ENCODE peak calls at places on chromosome 1, in ten cellular contexts. One of them, this sample, is unnamed.

GRCh38 chr1:172041689-172042088 is 200.4 kb downstream of the DNM3 start:
- DNase-seq in astrocyte: peak; percentile 29
- DNase-seq in neuronal stem cell: no peak
- DNase-seq in OCI-LY7: no peak
- DNase-seq in mesenchymal stem cell: peak; percentile 31
- DNase-seq in GM23248: peak; percentile 40
- DNase-seq in HCT116: peak; percentile 3
- DNase-seq in H9: no peak
- DNase-seq in K562: no peak
- DNase-seq in IMR-90: peak; percentile 30
- DNase-seq in this sample: no peak

GRCh38 chr1:171754381-171754705 is 12.5 kb upstream of the VAMP4 start:
- DNase-seq in astrocyte: peak; percentile 49
- DNase-seq in IMR-90: peak; percentile 86
- DNase-seq in neuronal stem cell: no peak
- DNase-seq in K562: peak; percentile 56
- DNase-seq in H9: peak; percentile 49
- DNase-seq in mesenchymal stem cell: peak; percentile 67
- DNase-seq in HCT116: no peak
- DNase-seq in OCI-LY7: no peak
- DNase-seq in GM23248: peak; percentile 81
- DNase-seq in this sample: no peak

GRCh38 chr1:26020941-26021646 is 481 bp upstream of the EXTL1 start:
- DNase-seq in H9: no peak
- DNase-seq in mesenchymal stem cell: peak; percentile 63
- DNase-seq in K562: no peak
- DNase-seq in HCT116: no peak
- DNase-seq in IMR-90: peak; percentile 31
- DNase-seq in neuronal stem cell: no peak
- DNase-seq in astrocyte: peak; percentile 34
- DNase-seq in OCI-LY7: no peak
- DNase-seq in GM23248: no peak
- DNase-seq in this sample: no peak

GRCh38 chr1:57423135-57424131 is at the start of gene DAB1:
- DNase-seq in HCT116: no peak
- DNase-seq in mesenchymal stem cell: peak; percentile 24
- DNase-seq in astrocyte: peak; percentile 15
- DNase-seq in OCI-LY7: no peak
- DNase-seq in H9: peak; percentile 52
- DNase-seq in GM23248: peak; percentile 43
- DNase-seq in IMR-90: peak; percentile 11
- DNase-seq in K562: no peak
- DNase-seq in neuronal stem cell: peak; percentile 54
- DNase-seq in this sample: peak; percentile 76

GRCh38 chr1:91784191-91784590 is 101.8 kb downstream of the TGFBR3 start:
- DNase-seq in HCT116: no peak
- DNase-seq in K562: no peak
- DNase-seq in astrocyte: no peak
- DNase-seq in OCI-LY7: no peak
- DNase-seq in neuronal stem cell: no peak
- DNase-seq in GM23248: no peak
- DNase-seq in H9: no peak
- DNase-seq in mesenchymal stem cell: no peak
- DNase-seq in IMR-90: no peak
- DNase-seq in this sample: no peak

GRCh38 chr1:39886757-39887231 is 3.5 kb upstream of the TRIT1 start:
- DNase-seq in OCI-LY7: no peak
- DNase-seq in H9: no peak
- DNase-seq in neuronal stem cell: no peak
- DNase-seq in IMR-90: no peak
- DNase-seq in astrocyte: no peak
- DNase-seq in K562: no peak
- DNase-seq in HCT116: no peak
- DNase-seq in mesenchymal stem cell: peak; percentile 34
- DNase-seq in GM23248: peak; percentile 42
- DNase-seq in this sample: no peak

GRCh38 chr1:153122831-153123421 is 9.6 kb upstream of the SPRR2F start:
- DNase-seq in H9: peak; percentile 78
- DNase-seq in astrocyte: no peak
- DNase-seq in GM23248: no peak
- DNase-seq in neuronal stem cell: peak; percentile 12
- DNase-seq in mesenchymal stem cell: no peak
- DNase-seq in IMR-90: no peak
- DNase-seq in HCT116: peak; percentile 41
- DNase-seq in K562: peak; percentile 35
- DNase-seq in OCI-LY7: no peak
- DNase-seq in this sample: peak; percentile 16

GRCh38 chr1:180927348-180927747 is 14.7 kb downstream of the KIAA1614 start:
- DNase-seq in K562: no peak
- DNase-seq in mesenchymal stem cell: no peak
- DNase-seq in IMR-90: no peak
- DNase-seq in neuronal stem cell: no peak
- DNase-seq in HCT116: no peak
- DNase-seq in OCI-LY7: no peak
- DNase-seq in H9: no peak
- DNase-seq in GM23248: no peak
- DNase-seq in astrocyte: no peak
- DNase-seq in this sample: no peak

GRCh38 chr1:228978486-228979324 is 243.4 kb downstream of the RHOU start:
- DNase-seq in K562: no peak
- DNase-seq in mesenchymal stem cell: no peak
- DNase-seq in neuronal stem cell: no peak
- DNase-seq in OCI-LY7: no peak
- DNase-seq in IMR-90: no peak
- DNase-seq in astrocyte: no peak
- DNase-seq in H9: peak; percentile 28
- DNase-seq in GM23248: peak; percentile 45
- DNase-seq in HCT116: no peak
- DNase-seq in this sample: no peak

GRCh38 chr1:65103807-65104206 is 44.2 kb upstream of the AK4 start:
- DNase-seq in GM23248: no peak
- DNase-seq in neuronal stem cell: no peak
- DNase-seq in IMR-90: no peak
- DNase-seq in H9: no peak
- DNase-seq in K562: no peak
- DNase-seq in mesenchymal stem cell: no peak
- DNase-seq in HCT116: no peak
- DNase-seq in astrocyte: no peak
- DNase-seq in OCI-LY7: no peak
- DNase-seq in this sample: no peak

GRCh38 chr1:65108025-65108692 is 39.8 kb upstream of the AK4 start:
- DNase-seq in H9: no peak
- DNase-seq in astrocyte: no peak
- DNase-seq in OCI-LY7: no peak
- DNase-seq in mesenchymal stem cell: no peak
- DNase-seq in neuronal stem cell: no peak
- DNase-seq in K562: no peak
- DNase-seq in IMR-90: no peak
- DNase-seq in HCT116: no peak
- DNase-seq in GM23248: no peak
- DNase-seq in this sample: no peak

GRCh38 chr1:65109515-65109914 is 38.5 kb upstream of the AK4 start:
- DNase-seq in K562: no peak
- DNase-seq in astrocyte: no peak
- DNase-seq in OCI-LY7: no peak
- DNase-seq in HCT116: no peak
- DNase-seq in mesenchymal stem cell: no peak
- DNase-seq in IMR-90: no peak
- DNase-seq in GM23248: no peak
- DNase-seq in neuronal stem cell: no peak
- DNase-seq in H9: no peak
- DNase-seq in this sample: no peak

GRCh38 chr1:65104854-65105540 is 43.0 kb upstream of the AK4 start:
- DNase-seq in mesenchymal stem cell: no peak
- DNase-seq in K562: no peak
- DNase-seq in astrocyte: no peak
- DNase-seq in HCT116: no peak
- DNase-seq in OCI-LY7: no peak
- DNase-seq in IMR-90: no peak
- DNase-seq in GM23248: peak; percentile 39
- DNase-seq in neuronal stem cell: no peak
- DNase-seq in H9: no peak
- DNase-seq in this sample: no peak

DNA sequence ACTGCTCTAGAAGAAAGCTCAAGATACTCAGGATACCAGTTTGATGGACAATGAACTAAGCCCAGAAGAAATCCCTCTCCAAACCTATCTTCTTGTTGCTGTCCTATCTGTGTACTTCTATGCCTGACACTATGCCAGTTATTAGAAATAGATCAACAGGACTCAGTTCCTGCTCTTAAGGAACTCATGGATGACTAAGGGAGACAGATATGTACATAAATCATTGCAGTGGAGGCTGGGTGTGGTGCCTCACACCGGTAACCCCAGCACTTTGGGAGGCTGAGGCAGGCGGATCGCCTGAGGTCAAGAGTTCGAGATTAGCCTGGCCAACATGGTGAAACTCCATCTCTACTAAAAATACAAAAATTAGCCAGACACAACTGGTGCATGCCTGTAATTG is 42.4 kb upstream of the AK4 start:
- DNase-seq in HCT116: no peak
- DNase-seq in OCI-LY7: no peak
- DNase-seq in IMR-90: no peak
- DNase-seq in astrocyte: no peak
- DNase-seq in K562: no peak
- DNase-seq in neuronal stem cell: no peak
- DNase-seq in mesenchymal stem cell: no peak
- DNase-seq in H9: no peak
- DNase-seq in GM23248: peak; percentile 22
- DNase-seq in this sample: no peak
- H2AFZ ChIP-seq in HCT116: no peak overlapping the region
- H2AFZ ChIP-seq in OCI-LY7: no peak overlapping the region
- H2AFZ ChIP-seq in IMR-90: no peak overlapping the region
- H2AFZ ChIP-seq in astrocyte: no peak overlapping the region
- H2AFZ ChIP-seq in K562: no peak overlapping the region
- H2AFZ ChIP-seq in neuronal stem cell: no peak overlapping the region
- H2AFZ ChIP-seq in mesenchymal stem cell: no peak overlapping the region
- H2AFZ ChIP-seq in H9: no peak overlapping the region
- H2AFZ ChIP-seq in GM23248: no peak overlapping the region
- H2AFZ ChIP-seq in this sample: no peak overlapping the region

DNA sequence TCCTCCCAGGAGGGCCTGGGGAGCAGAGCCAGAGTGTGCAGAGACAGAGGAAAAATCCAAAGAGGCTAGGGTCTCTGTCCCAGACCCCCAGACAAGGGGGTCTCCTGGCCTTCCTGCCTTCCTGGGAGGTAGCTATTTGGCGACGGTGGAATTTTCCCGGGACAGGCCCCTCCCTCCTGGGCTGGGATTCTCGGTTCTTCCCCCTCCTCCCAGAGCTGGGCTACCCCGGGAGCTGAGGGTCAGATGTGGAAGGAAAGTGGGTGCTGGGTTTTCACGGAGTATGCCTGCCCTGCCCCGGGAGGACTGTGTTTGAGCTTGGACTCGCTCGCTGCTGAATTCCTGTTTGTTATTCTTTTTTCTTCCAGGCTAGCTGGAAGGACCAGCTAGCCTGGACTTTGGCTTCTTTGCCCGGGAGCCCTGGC is 770 bp downstream of the AMPD2 start:
- DNase-seq in IMR-90: peak; percentile 62
- DNase-seq in astrocyte: peak; percentile 42
- DNase-seq in HCT116: no peak
- DNase-seq in K562: no peak
- DNase-seq in neuronal stem cell: no peak
- DNase-seq in OCI-LY7: no peak
- DNase-seq in H9: peak; percentile 49
- DNase-seq in mesenchymal stem cell: peak; percentile 85
- DNase-seq in GM23248: peak; percentile 81
- DNase-seq in this sample: peak; percentile 46
- H3K4me1 ChIP-seq in IMR-90: peaks cover 47% of the 10 kb centered on the region
- H3K4me1 ChIP-seq in astrocyte: peaks cover 47% of the 10 kb centered on the region
- H3K4me1 ChIP-seq in HCT116: peaks cover 30% of the 10 kb centered on the region
- H3K4me1 ChIP-seq in K562: peaks cover 32% of the 10 kb centered on the region
- H3K4me1 ChIP-seq in neuronal stem cell: peaks cover 56% of the 10 kb centered on the region
- H3K4me1 ChIP-seq in OCI-LY7: peaks cover 63% of the 10 kb centered on the region
- H3K4me1 ChIP-seq in H9: no peaks in the 10 kb centered on the region
- H3K4me1 ChIP-seq in mesenchymal stem cell: peaks cover 51% of the 10 kb centered on the region
- H3K4me1 ChIP-seq in GM23248: peaks cover 61% of the 10 kb centered on the region
- H3K4me1 ChIP-seq in this sample: peaks cover 22% of the 10 kb centered on the region

DNA sequence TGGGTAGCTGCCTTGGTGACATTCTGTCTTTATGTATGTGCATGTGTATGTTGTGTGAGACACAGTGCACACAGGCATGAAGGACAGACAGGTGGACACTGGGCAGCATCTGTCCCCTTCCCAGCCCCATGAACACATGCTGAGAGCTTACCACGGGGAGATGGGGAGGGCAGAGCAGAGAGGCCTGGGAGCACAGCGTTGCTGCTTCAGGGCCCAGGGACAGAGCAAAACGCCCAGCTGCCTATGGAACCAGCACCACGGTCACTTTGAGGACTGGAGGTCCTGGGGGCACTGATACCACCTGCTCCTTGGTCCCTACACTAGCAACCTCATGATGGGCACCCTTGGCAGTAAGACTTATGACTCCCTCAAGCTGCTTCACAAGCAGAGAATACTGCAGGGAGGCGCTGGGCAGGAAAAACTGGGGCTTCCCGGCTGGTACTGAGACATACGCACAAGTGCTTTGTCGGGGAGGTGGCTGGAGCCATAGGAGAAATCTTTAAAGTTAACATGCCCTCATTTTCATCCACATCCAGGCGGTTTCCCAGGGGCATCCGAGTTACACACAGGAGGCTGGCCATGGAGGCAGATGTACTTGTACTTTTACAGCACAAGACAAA is 40.3 kb downstream of the LMX1A start:
- DNase-seq in neuronal stem cell: no peak
- DNase-seq in GM23248: no peak
- DNase-seq in H9: no peak
- DNase-seq in IMR-90: no peak
- DNase-seq in OCI-LY7: no peak
- DNase-seq in astrocyte: no peak
- DNase-seq in HCT116: no peak
- DNase-seq in mesenchymal stem cell: no peak
- DNase-seq in K562: no peak
- DNase-seq in this sample: no peak
- H2AFZ ChIP-seq in neuronal stem cell: no peak overlapping the region
- H2AFZ ChIP-seq in GM23248: no peak overlapping the region
- H2AFZ ChIP-seq in H9: no peak overlapping the region
- H2AFZ ChIP-seq in IMR-90: no peak overlapping the region
- H2AFZ ChIP-seq in OCI-LY7: no peak overlapping the region
- H2AFZ ChIP-seq in astrocyte: no peak overlapping the region
- H2AFZ ChIP-seq in HCT116: no peak overlapping the region
- H2AFZ ChIP-seq in mesenchymal stem cell: no peak overlapping the region
- H2AFZ ChIP-seq in K562: no peak overlapping the region
- H2AFZ ChIP-seq in this sample: no peak overlapping the region

DNA sequence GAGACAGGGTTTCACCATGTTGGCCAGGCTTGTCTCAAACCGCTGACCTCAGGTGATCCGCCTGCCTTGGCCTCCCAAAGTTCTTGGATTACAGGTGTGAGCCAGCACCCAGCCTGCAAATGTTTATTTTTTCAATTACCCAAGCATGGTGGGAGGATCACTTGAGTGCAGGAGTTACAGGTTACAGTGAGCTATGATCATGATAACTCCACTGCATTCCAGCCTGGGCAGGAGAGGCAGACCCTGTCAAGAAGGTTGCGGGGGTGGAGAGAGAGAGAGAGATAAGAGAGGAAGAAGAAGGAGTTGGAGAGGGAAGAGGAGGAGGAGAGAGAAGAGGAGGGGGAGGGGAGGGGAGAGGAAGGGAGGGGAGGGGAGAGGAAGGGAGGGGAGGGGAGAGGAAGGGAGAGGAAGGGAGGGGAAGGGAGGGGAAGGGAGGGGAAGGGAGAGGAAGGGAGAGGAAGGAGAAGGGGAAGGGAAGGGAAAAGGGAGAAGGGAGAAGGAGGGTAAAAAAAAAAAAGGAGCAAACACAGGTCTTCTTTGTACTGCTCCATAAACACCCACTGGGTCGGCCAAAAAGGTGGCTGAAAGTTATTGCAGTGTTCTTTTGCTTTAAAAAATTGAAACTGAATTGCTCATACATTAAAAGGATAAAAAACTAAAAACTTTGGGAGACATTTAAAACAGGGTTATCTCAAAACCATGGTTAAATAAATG is 5.8 kb upstream of the SLC9C2 start:
- DNase-seq in neuronal stem cell: no peak
- DNase-seq in K562: peak; percentile 72
- DNase-seq in H9: no peak
- DNase-seq in IMR-90: no peak
- DNase-seq in GM23248: no peak
- DNase-seq in astrocyte: no peak
- DNase-seq in mesenchymal stem cell: no peak
- DNase-seq in OCI-LY7: no peak
- DNase-seq in HCT116: no peak
- DNase-seq in this sample: no peak
- H3K4me1 ChIP-seq in neuronal stem cell: no peaks in the 10 kb centered on the region
- H3K4me1 ChIP-seq in K562: no peaks in the 10 kb centered on the region
- H3K4me1 ChIP-seq in H9: no peaks in the 10 kb centered on the region
- H3K4me1 ChIP-seq in IMR-90: no peaks in the 10 kb centered on the region
- H3K4me1 ChIP-seq in GM23248: no peaks in the 10 kb centered on the region
- H3K4me1 ChIP-seq in astrocyte: no peaks in the 10 kb centered on the region
- H3K4me1 ChIP-seq in mesenchymal stem cell: no peaks in the 10 kb centered on the region
- H3K4me1 ChIP-seq in OCI-LY7: no peaks in the 10 kb centered on the region
- H3K4me1 ChIP-seq in HCT116: no peaks in the 10 kb centered on the region
- H3K4me1 ChIP-seq in this sample: no peaks in the 10 kb centered on the region